ENCODE peak calls at places on chromosomes 6 and 20, in five cellular contexts. One of them, this sample, is unnamed.

GRCh38 chr20:62859721-62860120 is 1.9 kb downstream of the TCFL5 start:
- DNase-seq in lower lobe of right lung: no peak
- DNase-seq in tibial nerve: no peak
- DNase-seq in left ventricle myocardium inferior: no peak
- DNase-seq in CD8-positive, alpha-beta memory T cell: no peak
- DNase-seq in this sample: no peak

GRCh38 chr6:56803594-56803993 is 151.3 kb upstream of the BEND6 start:
- DNase-seq in lower lobe of right lung: no peak
- DNase-seq in tibial nerve: no peak
- DNase-seq in left ventricle myocardium inferior: no peak
- DNase-seq in CD8-positive, alpha-beta memory T cell: no peak
- DNase-seq in this sample: no peak

GRCh38 chr6:118372413-118372812 is 175.7 kb upstream of the PLN start:
- DNase-seq in lower lobe of right lung: no peak
- DNase-seq in tibial nerve: no peak
- DNase-seq in left ventricle myocardium inferior: peak; percentile 45
- DNase-seq in CD8-positive, alpha-beta memory T cell: no peak
- DNase-seq in this sample: no peak

GRCh38 chr20:58716476-58717277 is 24.1 kb downstream of the NPEPL1 start:
- DNase-seq in lower lobe of right lung: no peak
- DNase-seq in tibial nerve: no peak
- DNase-seq in left ventricle myocardium inferior: peak; percentile 11
- DNase-seq in CD8-positive, alpha-beta memory T cell: no peak
- DNase-seq in this sample: no peak

GRCh38 chr6:51029576-51029975 is 210.9 kb downstream of the TFAP2B start:
- DNase-seq in lower lobe of right lung: no peak
- DNase-seq in tibial nerve: no peak
- DNase-seq in left ventricle myocardium inferior: no peak
- DNase-seq in CD8-positive, alpha-beta memory T cell: no peak
- DNase-seq in this sample: no peak

GRCh38 chr6:56370591-56371198 is 123.3 kb upstream of the COL21A1 start:
- DNase-seq in lower lobe of right lung: no peak
- DNase-seq in tibial nerve: no peak
- DNase-seq in left ventricle myocardium inferior: no peak
- DNase-seq in CD8-positive, alpha-beta memory T cell: no peak
- DNase-seq in this sample: no peak

GRCh38 chr6:152293404-152293803 is 343.8 kb downstream of the SYNE1 start:
- DNase-seq in lower lobe of right lung: no peak
- DNase-seq in tibial nerve: no peak
- DNase-seq in left ventricle myocardium inferior: peak; percentile 60
- DNase-seq in CD8-positive, alpha-beta memory T cell: no peak
- DNase-seq in this sample: no peak

GRCh38 chr6:144547409-144547808 is 262.3 kb downstream of the UTRN start:
- DNase-seq in lower lobe of right lung: no peak
- DNase-seq in tibial nerve: no peak
- DNase-seq in left ventricle myocardium inferior: no peak
- DNase-seq in CD8-positive, alpha-beta memory T cell: no peak
- DNase-seq in this sample: no peak

GRCh38 chr6:170093276-170093657 is 197.6 kb downstream of the DLL1 start:
- DNase-seq in lower lobe of right lung: peak; percentile 28
- DNase-seq in tibial nerve: no peak
- DNase-seq in left ventricle myocardium inferior: no peak
- DNase-seq in CD8-positive, alpha-beta memory T cell: no peak
- DNase-seq in this sample: no peak

GRCh38 chr6:54970337-54970736 is 123.8 kb downstream of the FAM83B start:
- DNase-seq in lower lobe of right lung: no peak
- DNase-seq in tibial nerve: no peak
- DNase-seq in left ventricle myocardium inferior: no peak
- DNase-seq in CD8-positive, alpha-beta memory T cell: no peak
- DNase-seq in this sample: no peak

GRCh38 chr6:31968791-31969711 is 2.9 kb downstream of the DXO start:
- DNase-seq in lower lobe of right lung: peak; percentile 35
- DNase-seq in tibial nerve: no peak
- DNase-seq in left ventricle myocardium inferior: no peak
- DNase-seq in CD8-positive, alpha-beta memory T cell: no peak
- DNase-seq in this sample: peak; percentile 33

GRCh38 chr6:7639427-7639826 is 49.4 kb downstream of the SNRNP48 start:
- DNase-seq in lower lobe of right lung: no peak
- DNase-seq in tibial nerve: no peak
- DNase-seq in left ventricle myocardium inferior: no peak
- DNase-seq in CD8-positive, alpha-beta memory T cell: no peak
- DNase-seq in this sample: no peak

GRCh38 chr6:121694389-121695185 is 259.1 kb downstream of the GJA1 start:
- DNase-seq in lower lobe of right lung: no peak
- DNase-seq in tibial nerve: no peak
- DNase-seq in left ventricle myocardium inferior: no peak
- DNase-seq in CD8-positive, alpha-beta memory T cell: no peak
- DNase-seq in this sample: no peak

GRCh38 chr6:166949533-166950442 is 6.6 kb downstream of the RNASET2 start:
- DNase-seq in lower lobe of right lung: no peak
- DNase-seq in tibial nerve: no peak
- DNase-seq in left ventricle myocardium inferior: no peak
- DNase-seq in CD8-positive, alpha-beta memory T cell: no peak
- DNase-seq in this sample: peak; percentile 46

GRCh38 chr6:71387179-71387578 is 98.6 kb downstream of the OGFRL1 start:
- DNase-seq in lower lobe of right lung: no peak
- DNase-seq in tibial nerve: no peak
- DNase-seq in left ventricle myocardium inferior: no peak
- DNase-seq in CD8-positive, alpha-beta memory T cell: no peak
- DNase-seq in this sample: no peak

GRCh38 chr6:99943846-99944245 is 50.2 kb downstream of the MCHR2 start:
- DNase-seq in lower lobe of right lung: no peak
- DNase-seq in tibial nerve: no peak
- DNase-seq in left ventricle myocardium inferior: no peak
- DNase-seq in CD8-positive, alpha-beta memory T cell: no peak
- DNase-seq in this sample: no peak

GRCh38 chr6:27126815-27127537 is 120.5 kb upstream of the PRSS16 start:
- DNase-seq in lower lobe of right lung: peak; percentile 92
- DNase-seq in tibial nerve: peak; percentile 80
- DNase-seq in left ventricle myocardium inferior: peak; percentile 85
- DNase-seq in CD8-positive, alpha-beta memory T cell: peak; percentile 75
- DNase-seq in this sample: peak; percentile 83

GRCh38 chr20:33882481-33882880 is 71.3 kb downstream of the CHMP4B start:
- DNase-seq in lower lobe of right lung: no peak
- DNase-seq in tibial nerve: no peak
- DNase-seq in left ventricle myocardium inferior: no peak
- DNase-seq in CD8-positive, alpha-beta memory T cell: no peak
- DNase-seq in this sample: no peak

GRCh38 chr6:51753635-51754034 is 333.8 kb downstream of the PKHD1 start:
- DNase-seq in lower lobe of right lung: peak; percentile 43
- DNase-seq in tibial nerve: no peak
- DNase-seq in left ventricle myocardium inferior: peak; percentile 18
- DNase-seq in CD8-positive, alpha-beta memory T cell: no peak
- DNase-seq in this sample: no peak

GRCh38 chr20:31720486-31721407 is 1.9 kb downstream of the BCL2L1 start:
- DNase-seq in lower lobe of right lung: no peak
- DNase-seq in tibial nerve: no peak
- DNase-seq in left ventricle myocardium inferior: no peak
- DNase-seq in CD8-positive, alpha-beta memory T cell: peak; percentile 6
- DNase-seq in this sample: no peak

GRCh38 chr6:88166901-88167624 is 916 bp upstream of the CNR1 start:
- DNase-seq in lower lobe of right lung: peak; percentile 46
- DNase-seq in tibial nerve: no peak
- DNase-seq in left ventricle myocardium inferior: no peak
- DNase-seq in CD8-positive, alpha-beta memory T cell: no peak
- DNase-seq in this sample: no peak

GRCh38 chr20:62201173-62202082 is 18.6 kb downstream of the MTG2 start:
- DNase-seq in lower lobe of right lung: peak; percentile 39
- DNase-seq in tibial nerve: no peak
- DNase-seq in left ventricle myocardium inferior: no peak
- DNase-seq in CD8-positive, alpha-beta memory T cell: no peak
- DNase-seq in this sample: no peak

GRCh38 chr6:152625213-152625612 is 11.9 kb downstream of the SYNE1 start:
- DNase-seq in lower lobe of right lung: no peak
- DNase-seq in tibial nerve: no peak
- DNase-seq in left ventricle myocardium inferior: no peak
- DNase-seq in CD8-positive, alpha-beta memory T cell: no peak
- DNase-seq in this sample: no peak

GRCh38 chr20:51596656-51597388 is 54.3 kb upstream of the NFATC2 start:
- DNase-seq in lower lobe of right lung: no peak
- DNase-seq in tibial nerve: no peak
- DNase-seq in left ventricle myocardium inferior: no peak
- DNase-seq in CD8-positive, alpha-beta memory T cell: no peak
- DNase-seq in this sample: no peak

GRCh38 chr6:148193063-148193680 is 149.5 kb upstream of the SASH1 start:
- DNase-seq in lower lobe of right lung: no peak
- DNase-seq in tibial nerve: no peak
- DNase-seq in left ventricle myocardium inferior: no peak
- DNase-seq in CD8-positive, alpha-beta memory T cell: no peak
- DNase-seq in this sample: no peak

GRCh38 chr6:111871725-111872520 is 1.3 kb downstream of the FYN start:
- DNase-seq in lower lobe of right lung: no peak
- DNase-seq in tibial nerve: no peak
- DNase-seq in left ventricle myocardium inferior: peak; percentile 26
- DNase-seq in CD8-positive, alpha-beta memory T cell: peak; percentile 16
- DNase-seq in this sample: peak; percentile 43

GRCh38 chr20:33667245-33668086 is 723 bp downstream of the ACTL10 start:
- DNase-seq in lower lobe of right lung: peak; percentile 69
- DNase-seq in tibial nerve: no peak
- DNase-seq in left ventricle myocardium inferior: peak; percentile 58
- DNase-seq in CD8-positive, alpha-beta memory T cell: peak; percentile 49
- DNase-seq in this sample: peak; percentile 76

GRCh38 chr6:98834060-98835031 is at the start of gene POU3F2:
- DNase-seq in lower lobe of right lung: peak; percentile 81
- DNase-seq in tibial nerve: peak; percentile 51
- DNase-seq in left ventricle myocardium inferior: peak; percentile 56
- DNase-seq in CD8-positive, alpha-beta memory T cell: peak; percentile 54
- DNase-seq in this sample: peak; percentile 43
- H3K27me3 ChIP-seq in lower lobe of right lung: peaks cover 90% of the 10 kb centered on the region
- H3K27me3 ChIP-seq in tibial nerve: peaks cover 87% of the 10 kb centered on the region
- H3K27me3 ChIP-seq in left ventricle myocardium inferior: peaks cover 99% of the 10 kb centered on the region
- H3K27me3 ChIP-seq in CD8-positive, alpha-beta memory T cell: peaks cover 44% of the 10 kb centered on the region
- H3K27me3 ChIP-seq in this sample: peaks cover 70% of the 10 kb centered on the region

GRCh38 chr6:43951756-43952675 is 175.2 kb downstream of the MRPL14 start:
- DNase-seq in lower lobe of right lung: no peak
- DNase-seq in tibial nerve: no peak
- DNase-seq in left ventricle myocardium inferior: no peak
- DNase-seq in CD8-positive, alpha-beta memory T cell: no peak
- DNase-seq in this sample: no peak
- H3K27ac ChIP-seq in lower lobe of right lung: no peak overlapping the region
- H3K27ac ChIP-seq in tibial nerve: no peak overlapping the region
- H3K27ac ChIP-seq in left ventricle myocardium inferior: peak overlapping the region; percentile 92
- H3K27ac ChIP-seq in CD8-positive, alpha-beta memory T cell: peak overlapping the region; percentile 41
- H3K27ac ChIP-seq in this sample: no peak overlapping the region

GRCh38 chr20:4081396-4081795 is 66.0 kb upstream of the RNF24 start:
- DNase-seq in lower lobe of right lung: no peak
- DNase-seq in tibial nerve: no peak
- DNase-seq in left ventricle myocardium inferior: no peak
- DNase-seq in CD8-positive, alpha-beta memory T cell: no peak
- DNase-seq in this sample: no peak

GRCh38 chr20:4084721-4085120 is 69.4 kb upstream of the RNF24 start:
- DNase-seq in lower lobe of right lung: no peak
- DNase-seq in tibial nerve: no peak
- DNase-seq in left ventricle myocardium inferior: no peak
- DNase-seq in CD8-positive, alpha-beta memory T cell: no peak
- DNase-seq in this sample: no peak

GRCh38 chr20:4084096-4084495 is 68.7 kb upstream of the RNF24 start:
- DNase-seq in lower lobe of right lung: no peak
- DNase-seq in tibial nerve: no peak
- DNase-seq in left ventricle myocardium inferior: no peak
- DNase-seq in CD8-positive, alpha-beta memory T cell: no peak
- DNase-seq in this sample: no peak

GRCh38 chr20:4082406-4083102 is 67.2 kb upstream of the RNF24 start:
- DNase-seq in lower lobe of right lung: peak; percentile 67
- DNase-seq in tibial nerve: no peak
- DNase-seq in left ventricle myocardium inferior: peak; percentile 35
- DNase-seq in CD8-positive, alpha-beta memory T cell: peak; percentile 12
- DNase-seq in this sample: peak; percentile 64

GRCh38 chr20:4083103-4083864 is 67.9 kb upstream of the RNF24 start:
- DNase-seq in lower lobe of right lung: no peak
- DNase-seq in tibial nerve: no peak
- DNase-seq in left ventricle myocardium inferior: no peak
- DNase-seq in CD8-positive, alpha-beta memory T cell: no peak
- DNase-seq in this sample: no peak
- H3K4me1 ChIP-seq in lower lobe of right lung: peaks cover 34% of the 10 kb centered on the region
- H3K4me1 ChIP-seq in tibial nerve: peaks cover 5% of the 10 kb centered on the region
- H3K4me1 ChIP-seq in left ventricle myocardium inferior: peaks cover 19% of the 10 kb centered on the region
- H3K4me1 ChIP-seq in CD8-positive, alpha-beta memory T cell: peaks cover 28% of the 10 kb centered on the region
- H3K4me1 ChIP-seq in this sample: peaks cover 48% of the 10 kb centered on the region

GRCh38 chr20:21706345-21707195 is 1.1 kb downstream of the PAX1 start:
- DNase-seq in lower lobe of right lung: no peak
- DNase-seq in tibial nerve: no peak
- DNase-seq in left ventricle myocardium inferior: no peak
- DNase-seq in CD8-positive, alpha-beta memory T cell: no peak
- DNase-seq in this sample: no peak
- H3K27me3 ChIP-seq in lower lobe of right lung: peaks cover 95% of the 10 kb centered on the region
- H3K27me3 ChIP-seq in tibial nerve: peaks cover 97% of the 10 kb centered on the region
- H3K27me3 ChIP-seq in left ventricle myocardium inferior: peaks cover 98% of the 10 kb centered on the region
- H3K27me3 ChIP-seq in CD8-positive, alpha-beta memory T cell: peaks cover 4% of the 10 kb centered on the region
- H3K27me3 ChIP-seq in this sample: peaks cover 17% of the 10 kb centered on the region

DNA sequence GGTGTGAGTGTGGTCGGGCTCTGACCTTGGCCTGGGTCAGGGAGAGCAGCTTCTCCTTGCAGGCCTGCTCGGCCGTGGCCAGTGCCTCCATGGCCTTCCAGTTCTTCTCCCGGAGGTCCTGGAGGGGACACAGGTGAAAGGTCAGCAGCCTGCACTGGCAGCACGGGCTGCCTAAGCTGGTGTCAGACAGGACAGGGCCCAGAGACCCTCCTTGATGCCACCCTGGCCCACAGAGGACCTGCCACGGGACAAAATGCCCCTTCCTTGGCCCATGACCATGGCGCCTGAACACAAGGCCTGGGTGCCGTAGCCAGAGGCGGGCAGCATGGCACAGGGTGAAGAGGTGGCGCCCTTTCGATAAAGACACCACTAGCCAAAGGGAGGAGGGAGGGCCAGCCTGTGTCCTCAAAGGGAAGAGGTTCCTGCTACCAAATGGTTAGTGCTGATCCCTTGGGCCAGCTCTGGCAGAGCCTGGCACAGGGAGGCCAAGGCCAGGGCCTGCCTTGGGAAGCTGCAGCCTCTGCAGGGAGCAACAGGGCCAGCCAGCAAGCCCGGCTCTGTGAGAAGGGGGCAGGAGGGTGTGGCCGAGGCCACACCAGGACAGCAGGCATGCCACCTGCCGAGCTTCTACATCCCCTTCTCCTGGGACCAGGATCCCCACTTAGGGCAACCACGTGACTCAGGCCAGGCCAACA is 54.8 kb downstream of the DSTN start:
- DNase-seq in lower lobe of right lung: peak; percentile 23
- DNase-seq in tibial nerve: peak; percentile 8
- DNase-seq in left ventricle myocardium inferior: peak; percentile 5
- DNase-seq in CD8-positive, alpha-beta memory T cell: no peak
- DNase-seq in this sample: no peak
- H3K27ac ChIP-seq in lower lobe of right lung: no peak overlapping the region
- H3K27ac ChIP-seq in tibial nerve: no peak overlapping the region
- H3K27ac ChIP-seq in left ventricle myocardium inferior: no peak overlapping the region
- H3K27ac ChIP-seq in CD8-positive, alpha-beta memory T cell: no peak overlapping the region
- H3K27ac ChIP-seq in this sample: no peak overlapping the region

This sample was measured in CD4-positive, alpha-beta memory T cell.